ENCODE peak calls at places on chromosomes 2 and 18, in nine cellular contexts. L is AG04450; R is H4; T is stimulated activated CD4-positive, alpha-beta T cell treated with anti-CD3 and anti-CD28 coated beads, Interleukin-4, amount 100 ng/mL, for 24 hours; K is M059J; X is psoas muscle; M is activated CD8-positive, alpha-beta memory T cell treated with anti-CD3 and anti-CD28 coated beads for 4 hours; H is IMR-90; F is neuronal stem cell. N is an unnamed sample.

GRCh38 chr2:33412920-33413319 is 63.5 kb upstream of the RASGRP3 start:
- DNase-seq in F (no peak), K (peak; percentile 70), X (no peak), M (no peak), T (no peak), R (peak; percentile 17), L (no peak), H (peak; percentile 76), N (peak; percentile 29)

GRCh38 chr2:213848631-213849030 is 562.2 kb upstream of the VWC2L start:
- DNase-seq in T (no peak), X (no peak), M (no peak), F (no peak), R (peak; percentile 7), H (peak; percentile 82), K (peak; percentile 29), L (peak; percentile 37), N (no peak)

GRCh38 chr2:97844311-97844859 is 131.0 kb downstream of the ZAP70 start:
- DNase-seq in R (no peak), F (no peak), X (no peak), H (no peak), K (no peak), L (no peak), T (no peak), M (no peak), N (no peak)

GRCh38 chr18:38576915-38577314 is 1011.3 kb upstream of the CELF4 start:
- DNase-seq in H (no peak), M (no peak), L (no peak), K (no peak), T (no peak), F (no peak), X (no peak), R (no peak), N (no peak)

GRCh38 chr2:212078103-212078502 is 460.5 kb downstream of the ERBB4 start:
- DNase-seq in M (no peak), T (no peak), R (no peak), H (no peak), K (peak; percentile 4), F (no peak), L (no peak), X (no peak), N (no peak)

GRCh38 chr18:73318732-73319479 is 451.1 kb upstream of the NETO1 start:
- DNase-seq in F (no peak), R (no peak), T (no peak), L (no peak), X (no peak), M (no peak), H (peak; percentile 11), K (peak; percentile 47), N (peak; percentile 76)

GRCh38 chr2:54000524-54000923 is 29.7 kb upstream of the PSME4 start:
- DNase-seq in T (no peak), F (no peak), R (no peak), X (no peak), L (no peak), M (no peak), K (no peak), H (peak; percentile 12), N (no peak)

GRCh38 chr2:97745474-97746172 is 32.2 kb downstream of the ZAP70 start:
- DNase-seq in L (peak; percentile 46), F (no peak), X (no peak), M (no peak), K (no peak), R (no peak), T (peak; percentile 67), H (peak; percentile 40), N (peak; percentile 78)

GRCh38 chr2:39898934-39899333 is 119.9 kb upstream of the THUMPD2 start:
- DNase-seq in K (no peak), T (no peak), X (no peak), L (no peak), R (no peak), H (no peak), F (no peak), M (no peak), N (no peak)

GRCh38 chr2:160306985-160307384 is 106.9 kb upstream of the ITGB6 start:
- DNase-seq in X (no peak), T (no peak), R (no peak), K (no peak), F (no peak), H (peak; percentile 92), M (no peak), L (peak; percentile 87), N (no peak)

GRCh38 chr18:36149514-36150289 is 20.0 kb downstream of the ELP2 start:
- DNase-seq in L (no peak), K (no peak), H (no peak), R (no peak), X (no peak), T (no peak), F (no peak), M (no peak), N (no peak)

GRCh38 chr2:150482667-150483260 is 4.7 kb downstream of the RND3 start:
- DNase-seq in R (no peak), K (no peak), X (no peak), F (no peak), H (peak; percentile 18), T (no peak), M (no peak), L (no peak), N (no peak)

GRCh38 chr18:8424917-8425725 is 184.1 kb upstream of the RAB12 start:
- DNase-seq in T (no peak), F (no peak), K (peak; percentile 97), L (peak; percentile 13), M (no peak), X (no peak), H (peak; percentile 75), R (peak; percentile 77), N (peak; percentile 85)

GRCh38 chr2:107556038-107556627 is 270.6 kb upstream of the RGPD4 start:
- DNase-seq in T (no peak), M (no peak), F (no peak), L (no peak), K (no peak), R (no peak), X (no peak), H (no peak), N (peak; percentile 12)

GRCh38 chr2:102657770-102658169 is 38.4 kb downstream of the SLC9A2 start:
- DNase-seq in M (no peak), L (no peak), F (no peak), T (peak; percentile 40), R (no peak), K (peak; percentile 3), H (no peak), X (no peak), N (peak; percentile 39)

GRCh38 chr18:35005963-35006577 is 35.1 kb upstream of the MAPRE2 start:
- DNase-seq in M (no peak), F (peak; percentile 63), R (peak; percentile 48), L (peak; percentile 27), K (peak; percentile 72), T (peak; percentile 8), X (no peak), H (peak; percentile 70), N (peak; percentile 35)

GRCh38 chr2:233210843-233211600 is 40.5 kb upstream of the ATG16L1 start:
- DNase-seq in M (no peak), R (peak; percentile 91), H (peak; percentile 90), X (peak; percentile 84), K (peak; percentile 89), L (peak; percentile 82), T (no peak), F (no peak), N (peak; percentile 61)

GRCh38 chr2:136117391-136117841 is 533 bp downstream of the CXCR4 start:
- DNase-seq in R (no peak), L (no peak), T (peak; percentile 52), H (peak; percentile 26), K (peak; percentile 27), X (peak; percentile 63), F (peak; percentile 61), M (no peak), N (peak; percentile 29)

GRCh38 chr18:77105680-77106079 is 26.9 kb downstream of the MBP start:
- DNase-seq in X (no peak), M (no peak), H (no peak), K (no peak), L (no peak), T (no peak), F (no peak), R (no peak), N (no peak)

GRCh38 chr2:27010139-27010538 is 22.6 kb upstream of the TMEM214 start:
- DNase-seq in H (no peak), R (no peak), F (no peak), M (no peak), L (no peak), X (no peak), T (no peak), K (peak; percentile 72), N (peak; percentile 55)

GRCh38 chr2:179850188-179850587 is 11.2 kb downstream of the ZNF385B start:
- DNase-seq in T (no peak), R (no peak), H (peak; percentile 50), K (peak; percentile 27), M (no peak), F (no peak), X (no peak), L (peak; percentile 6), N (peak; percentile 23)

GRCh38 chr2:241577413-241578122 is 19.0 kb downstream of the BOK start:
- DNase-seq in M (no peak), K (no peak), X (peak; percentile 5), T (no peak), L (peak; percentile 26), F (no peak), H (peak; percentile 67), R (no peak), N (no peak)

GRCh38 chr2:151482310-151482709 is 72.6 kb downstream of the RIF1 start:
- DNase-seq in H (no peak), M (no peak), R (no peak), T (peak; percentile 10), K (no peak), F (no peak), L (no peak), X (no peak), N (no peak)

GRCh38 chr18:54712758-54713157 is 115.5 kb upstream of the RAB27B start:
- DNase-seq in F (no peak), K (no peak), X (no peak), R (no peak), T (no peak), M (no peak), L (no peak), H (no peak), N (no peak)

GRCh38 chr2:126843046-126843445 is 55.6 kb upstream of the TEX51 start:
- DNase-seq in R (no peak), F (no peak), H (no peak), T (no peak), L (no peak), X (no peak), M (no peak), K (no peak), N (no peak)

GRCh38 chr2:15126373-15126772 is 434.8 kb downstream of the NBAS start:
- DNase-seq in K (no peak), L (no peak), T (no peak), R (no peak), H (no peak), M (no peak), F (no peak), X (no peak), N (no peak)

GRCh38 chr18:4230450-4231168 is 224.5 kb downstream of the DLGAP1 start:
- DNase-seq in T (no peak), K (no peak), M (no peak), R (no peak), L (no peak), H (no peak), F (no peak), X (no peak), N (no peak)

GRCh38 chr2:239590276-239590675 is 189.5 kb upstream of the HDAC4 start:
- DNase-seq in H (no peak), X (no peak), T (no peak), R (no peak), F (no peak), K (no peak), M (no peak), L (no peak), N (no peak)

GRCh38 chr2:28148566-28148965 is 244.1 kb upstream of the FOSL2 start:
- DNase-seq in F (no peak), T (no peak), X (no peak), L (no peak), M (no peak), R (no peak), K (no peak), H (no peak), N (no peak)

GRCh38 chr18:29779096-29779495 is 1263.4 kb downstream of the DSC3 start:
- DNase-seq in K (no peak), M (no peak), T (no peak), X (no peak), F (no peak), H (peak; percentile 2), R (no peak), L (no peak), N (no peak)

GRCh38 chr2:219441451-219442205 is 7.0 kb downstream of the SPEG start:
- DNase-seq in R (peak; percentile 39), H (peak; percentile 54), T (peak; percentile 39), L (no peak), F (no peak), K (peak; percentile 72), X (peak; percentile 82), M (peak; percentile 41), N (peak; percentile 16)

N was measured in Caki2.